ENCODE peak calls at places on chromosomes 3 and 15, in four cellular contexts. J is activated CD8-positive, alpha-beta memory T cell treated with anti-CD3 and anti-CD28 coated beads for 24 hours; X is H9; R is fibroblast of mammary gland. G is an unnamed sample.

GRCh38 chr3:171790898-171791694 is 19.2 kb downstream of the PLD1 start:
- DNase-seq in R (peak; percentile 31), J (no peak), X (no peak), G (no peak)

GRCh38 chr3:119308355-119308754 is 14.2 kb downstream of the ARHGAP31 start:
- DNase-seq in J (no peak), R (peak; percentile 22), X (no peak), G (no peak)

GRCh38 chr15:101489633-101490407 is at the start of gene PCSK6:
- DNase-seq in X (peak; percentile 50), J (peak; percentile 56), R (no peak), G (peak; percentile 83)

GRCh38 chr3:141646760-141647561 is 91.1 kb upstream of the RNF7 start:
- DNase-seq in R (peak; percentile 62), J (no peak), X (peak; percentile 73), G (no peak)

GRCh38 chr3:152317956-152318355 is 49.2 kb downstream of the MBNL1 start:
- DNase-seq in J (no peak), X (no peak), R (peak; percentile 84), G (no peak)

GRCh38 chr3:69890691-69891090 is 108.8 kb upstream of the SAMMSON start:
- DNase-seq in X (no peak), R (no peak), J (no peak), G (no peak)

GRCh38 chr3:179450901-179451334 is 352 bp downstream of the GNB4 start:
- DNase-seq in X (no peak), J (peak; percentile 59), R (peak; percentile 38), G (no peak)

GRCh38 chr15:100211855-100212850 is 129.6 kb downstream of the ADAMTS17 start:
- DNase-seq in J (no peak), R (no peak), X (no peak), G (no peak)

GRCh38 chr3:14491396-14492190 is 48.5 kb downstream of the GRIP2 start:
- DNase-seq in X (no peak), R (no peak), J (no peak), G (no peak)

GRCh38 chr3:100160516-100160915 is 46.2 kb upstream of the FILIP1L start:
- DNase-seq in X (no peak), R (no peak), J (no peak), G (no peak)

GRCh38 chr3:181252626-181253025 is 263.1 kb upstream of the DNAJC19 start:
- DNase-seq in J (no peak), X (no peak), R (no peak), G (no peak)

GRCh38 chr15:44199393-44199792 is 4.3 kb upstream of the FRMD5 start:
- DNase-seq in X (no peak), R (no peak), J (no peak), G (no peak)

GRCh38 chr15:74130849-74131617 is 647 bp downstream of the ISLR2 start:
- DNase-seq in X (no peak), R (no peak), J (no peak), G (no peak)

GRCh38 chr3:99678023-99678422 is 39.6 kb downstream of the COL8A1 start:
- DNase-seq in J (no peak), X (no peak), R (peak; percentile 97), G (no peak)

GRCh38 chr3:126414961-126415660 is 20.4 kb downstream of the CFAP100 start:
- DNase-seq in X (no peak), R (no peak), J (no peak), G (peak; percentile 79)

GRCh38 chr15:22795206-22796063 is 9.0 kb downstream of the NIPA1 start:
- DNase-seq in J (no peak), X (no peak), R (no peak), G (no peak)

GRCh38 chr15:57654136-57654845 is 52.2 kb upstream of the POLR2M start:
- DNase-seq in R (peak; percentile 73), J (no peak), X (no peak), G (no peak)

GRCh38 chr15:91706366-91707032 is 147.0 kb upstream of the SLCO3A1 start:
- DNase-seq in J (peak; percentile 86), X (peak; percentile 90), R (peak; percentile 76), G (no peak)

GRCh38 chr3:325495-325894 is 128.9 kb downstream of the CHL1 start:
- DNase-seq in X (no peak), J (no peak), R (no peak), G (no peak)

GRCh38 chr3:9248232-9249191 is 934 bp downstream of the SRGAP3 start:
- DNase-seq in R (peak; percentile 14), X (peak; percentile 27), J (no peak), G (no peak)

GRCh38 chr15:62469478-62469873 is 304.4 kb upstream of the C2CD4B start:
- DNase-seq in R (peak; percentile 51), J (no peak), X (no peak), G (no peak)

GRCh38 chr3:128316456-128316855 is 150.2 kb downstream of the DNAJB8 start:
- DNase-seq in R (peak; percentile 10), X (peak; percentile 17), J (peak; percentile 73), G (peak; percentile 51)

GRCh38 chr15:57758556-57758955 is 52.0 kb downstream of the POLR2M start:
- DNase-seq in R (no peak), J (no peak), X (no peak), G (no peak)

GRCh38 chr15:43792761-43793493 is 807 bp downstream of the SERF2 start:
- DNase-seq in X (no peak), R (peak; percentile 46), J (peak; percentile 70), G (no peak)

GRCh38 chr3:185552358-185552877 is at the start of gene LIPH:
- DNase-seq in J (no peak), X (no peak), R (peak; percentile 49), G (no peak)

GRCh38 chr15:39789736-39790135 is 7.1 kb upstream of the FSIP1 start:
- DNase-seq in R (peak; percentile 30), X (no peak), J (no peak), G (no peak)

GRCh38 chr3:99269606-99270355 is 368.3 kb upstream of the DCBLD2 start:
- DNase-seq in J (no peak), R (peak; percentile 34), X (no peak), G (no peak)

GRCh38 chr15:69193948-69194827 is 33.8 kb downstream of the GLCE start:
- DNase-seq in R (peak; percentile 47), J (no peak), X (no peak), G (no peak)

GRCh38 chr3:126490619-126491018 is 14.9 kb upstream of the ZXDC start:
- DNase-seq in X (peak; percentile 58), J (no peak), R (no peak), G (no peak)

GRCh38 chr3:127787071-127787490 is 35.2 kb downstream of the MGLL start:
- DNase-seq in R (peak; percentile 36), X (no peak), J (no peak), G (no peak)

GRCh38 chr3:108471346-108471935 is 39.0 kb downstream of the MYH15 start:
- DNase-seq in R (no peak), J (no peak), X (no peak), G (no peak)

GRCh38 chr15:63872759-63873510 is 39.2 kb upstream of the HERC1 start:
- DNase-seq in X (no peak), J (no peak), R (no peak), G (no peak)

G was measured in osteocyte.